ENCODE peak calls at places on chromosomes 3 and 15, in five cellular contexts. A is bronchial epithelial cell, Y is OCI-LY7, T is GM12864, D is epithelial cell of proximal tubule. Q is an unnamed sample.

GRCh38 chr3:189744235-189744634 is 113.0 kb downstream of the TP63 start:
- DNase-seq in A (no peak), Y (no peak), D (no peak), T (no peak), Q (no peak)

GRCh38 chr3:113293348-113293747 is 82.0 kb downstream of the BOC start:
- DNase-seq in A (no peak), Y (no peak), D (no peak), T (no peak), Q (no peak)

GRCh38 chr15:69749274-69749673 is 296.7 kb downstream of the RPLP1 start:
- DNase-seq in A (no peak), Y (no peak), D (no peak), T (no peak), Q (no peak)

GRCh38 chr3:39920271-39920670 is 110.9 kb downstream of the MYRIP start:
- DNase-seq in A (no peak), Y (no peak), T (no peak), D (no peak), Q (no peak)

GRCh38 chr15:68408971-68409370 is 23.0 kb downstream of the ITGA11 start:
- DNase-seq in A (no peak), T (no peak), Y (no peak), D (no peak), Q (no peak)

GRCh38 chr15:92687183-92687582 is 31.6 kb upstream of the FAM174B start:
- DNase-seq in T (no peak), D (peak), A (no peak), Y (no peak), Q (no peak)

GRCh38 chr15:33310481-33311311 is at the start of gene RYR3:
- DNase-seq in A (peak), D (no peak), Y (no peak), T (no peak), Q (no peak)

GRCh38 chr3:161957467-161957866 is 460.9 kb downstream of the OTOL1 start:
- DNase-seq in D (no peak), A (no peak), T (no peak), Y (no peak), Q (no peak)

GRCh38 chr3:125958511-125959316 is 10.3 kb upstream of the ROPN1B start:
- DNase-seq in Y (no peak), A (no peak), T (no peak), D (no peak), Q (no peak)

GRCh38 chr3:56811545-56812202 is 9.9 kb upstream of the ARHGEF3 start:
- DNase-seq in D (no peak), T (no peak), Y (no peak), A (peak), Q (no peak)
- TF ChIP-seq CTCF in D (no peak), T (no peak), Y (no peak), A (no peak), Q (no peak)

GRCh38 chr15:88274534-88275460 is 18.3 kb upstream of the NTRK3 start:
- DNase-seq in Y (peak), D (no peak), A (peak), T (peak), Q (peak)
- TF ChIP-seq CTCF in Y (peak), D (peak), A (peak), T (peak), Q (peak)

GRCh38 chr3:67593761-67594234 is 60.6 kb downstream of the SUCLG2 start:
- DNase-seq in D (no peak), Y (peak), A (peak), T (no peak), Q (no peak)
- TF ChIP-seq CTCF in D (peak), Y (peak), A (peak), T (peak), Q (no peak)

DNA sequence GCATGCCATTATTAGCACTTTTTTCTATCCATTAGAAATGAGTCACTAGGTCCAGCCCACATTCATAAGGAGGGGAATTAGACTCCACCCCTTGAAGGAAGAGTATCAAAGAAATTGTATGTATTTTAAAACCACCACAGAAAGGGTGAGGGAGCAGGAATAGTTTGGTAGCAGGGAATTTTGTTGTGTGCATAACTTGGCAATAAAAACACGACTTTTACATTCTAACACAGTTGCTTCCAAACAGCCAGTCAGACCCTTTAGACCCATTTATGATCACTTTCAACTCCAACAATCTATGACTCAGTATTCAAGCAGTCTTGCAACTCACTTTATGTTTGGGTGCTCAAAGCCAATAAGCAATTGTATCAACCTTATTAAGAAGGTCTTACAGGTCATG is 90.1 kb downstream of the MEX3B start:
- DNase-seq in T (no peak), A (no peak), D (no peak), Y (no peak), Q (no peak)
- TF ChIP-seq CTCF in T (no peak), A (no peak), D (no peak), Y (no peak), Q (no peak)

DNA sequence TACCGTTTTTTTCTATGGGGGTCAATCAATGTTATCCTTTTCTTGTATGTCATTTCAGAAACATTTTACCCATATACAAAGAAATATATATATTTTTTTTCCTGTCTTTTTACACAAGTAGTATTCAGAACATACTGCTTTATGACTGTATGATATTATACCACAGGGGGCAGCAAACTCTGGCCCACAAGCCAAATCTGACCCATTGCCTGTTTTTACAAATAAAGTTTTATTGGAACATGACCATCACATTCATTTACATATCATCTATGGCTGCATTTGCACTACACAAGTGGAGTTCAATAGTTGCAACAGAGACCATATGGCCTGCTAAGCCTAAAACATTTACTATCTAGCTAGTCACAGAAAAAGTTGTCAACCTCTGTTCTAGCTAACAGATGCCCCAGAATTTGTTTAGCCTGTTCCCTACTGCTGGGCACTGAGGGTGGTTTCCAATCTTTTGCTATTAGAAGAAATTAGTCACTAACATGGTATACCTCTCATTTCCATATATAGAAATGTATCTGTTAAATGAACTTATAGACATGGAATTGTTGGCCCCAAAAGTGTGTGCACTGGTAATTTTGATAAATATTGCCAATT is 57.7 kb downstream of the BFSP2 start:
- DNase-seq in T (no peak), A (peak), Y (peak), D (no peak), Q (no peak)
- TF ChIP-seq CTCF in T (peak), A (no peak), Y (peak), D (peak), Q (peak)

DNA sequence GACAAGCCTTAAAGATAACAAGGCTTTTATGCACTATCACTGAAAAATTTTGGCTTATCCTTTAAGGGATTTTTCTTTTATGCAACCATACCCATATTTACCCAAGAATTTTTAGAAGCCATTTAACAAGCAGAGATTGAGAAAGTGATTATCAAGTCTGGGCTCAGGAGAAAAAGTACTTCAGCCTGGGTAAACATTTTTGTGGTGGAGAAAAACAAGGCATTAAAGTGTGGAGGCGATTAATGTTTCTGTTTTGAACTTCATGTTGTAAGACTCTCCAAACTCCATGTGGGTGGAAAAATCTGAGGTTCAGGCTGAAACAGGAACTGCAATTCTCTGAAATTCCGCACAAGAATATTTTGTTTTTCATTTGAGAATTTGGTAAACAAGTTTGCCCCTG is 260.4 kb upstream of the KCNMB2 start:
- DNase-seq in A (no peak), T (no peak), Y (no peak), D (no peak), Q (no peak)
- TF ChIP-seq CTCF in A (no peak), T (no peak), Y (no peak), D (no peak), Q (no peak)

DNA sequence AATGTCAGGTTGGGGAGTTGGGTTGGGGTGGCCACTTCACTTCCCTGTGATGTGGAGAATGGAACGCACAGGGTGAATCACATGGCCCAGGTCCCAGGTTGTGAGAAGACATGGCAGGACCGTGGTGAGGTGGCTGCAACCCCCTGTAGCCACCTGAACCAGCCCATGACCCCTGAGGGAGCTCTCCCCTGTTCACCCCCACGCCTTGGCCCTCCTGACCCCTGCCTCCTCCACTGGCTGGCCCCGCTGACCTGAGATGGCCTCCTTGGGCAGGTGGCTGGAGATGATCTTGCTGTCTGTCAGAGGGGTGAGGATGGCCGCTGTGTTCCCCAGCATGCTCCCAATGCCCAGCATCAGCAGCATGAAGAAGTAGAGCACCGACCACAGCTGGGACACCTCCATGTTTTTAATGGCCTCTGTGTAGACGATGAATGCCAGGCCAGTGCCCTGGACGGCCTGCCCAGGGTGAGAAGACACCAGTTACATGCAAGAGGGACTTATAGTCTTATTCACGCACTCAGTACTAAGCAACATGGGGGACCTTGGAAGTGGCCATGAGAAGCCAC is 31.0 kb downstream of the SLC6A20 start:
- DNase-seq in A (no peak), Y (no peak), D (no peak), T (no peak), Q (no peak)
- TF ChIP-seq CTCF in A (no peak), Y (no peak), D (no peak), T (no peak), Q (no peak)

GRCh38 chr15:73153024-73153423 is 100.8 kb downstream of the NEO1 start:
- DNase-seq in D (no peak), Y (no peak), T (no peak), A (no peak), Q (no peak)

GRCh38 chr15:73150831-73151230 is 98.6 kb downstream of the NEO1 start:
- DNase-seq in A (peak), T (no peak), Y (no peak), D (no peak), Q (no peak)

GRCh38 chr15:73153447-73153846 is 101.2 kb downstream of the NEO1 start:
- DNase-seq in D (no peak), Y (no peak), A (no peak), T (no peak), Q (no peak)

DNA sequence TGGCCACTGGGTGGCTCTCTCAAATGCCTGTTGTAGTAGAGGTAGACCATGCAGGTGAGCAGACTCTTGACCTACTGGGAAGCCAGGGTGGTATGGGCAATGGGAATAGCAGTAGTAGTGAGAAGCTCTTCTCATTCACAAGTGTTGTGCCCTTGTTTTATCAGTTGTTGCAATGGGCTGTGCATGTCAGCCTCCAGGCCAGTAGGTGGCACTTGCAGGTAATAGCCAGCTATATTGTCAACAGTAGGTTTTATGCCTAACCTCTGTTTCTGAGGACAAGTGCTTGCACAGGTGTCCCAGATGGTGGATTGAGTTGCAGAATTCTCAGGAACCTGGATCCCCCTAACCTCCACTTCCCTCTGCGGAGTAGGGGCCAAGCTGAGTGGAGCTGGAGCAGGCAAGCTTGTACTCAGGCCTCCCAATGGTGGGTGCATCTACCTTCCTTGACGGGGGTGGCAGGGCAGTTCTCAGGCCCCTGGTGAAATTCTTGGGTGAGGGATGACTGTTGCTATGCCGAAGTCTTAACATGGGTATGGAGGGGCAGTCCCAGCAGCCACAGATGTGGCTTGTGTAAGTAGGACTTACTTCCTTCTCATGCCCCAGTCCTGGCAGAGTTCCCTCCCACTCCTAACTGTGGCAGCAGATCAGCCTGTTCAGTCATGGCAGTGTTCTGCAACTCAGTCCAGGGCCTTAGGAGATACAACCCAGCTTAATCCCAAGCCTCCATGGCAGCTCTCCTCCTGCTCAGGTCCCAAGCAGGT is 104.3 kb downstream of the NEO1 start:
- DNase-seq in T (no peak), D (no peak), A (no peak), Y (no peak), Q (no peak)
- TF ChIP-seq CTCF in T (peak), D (no peak), A (no peak), Y (peak), Q (no peak)

DNA sequence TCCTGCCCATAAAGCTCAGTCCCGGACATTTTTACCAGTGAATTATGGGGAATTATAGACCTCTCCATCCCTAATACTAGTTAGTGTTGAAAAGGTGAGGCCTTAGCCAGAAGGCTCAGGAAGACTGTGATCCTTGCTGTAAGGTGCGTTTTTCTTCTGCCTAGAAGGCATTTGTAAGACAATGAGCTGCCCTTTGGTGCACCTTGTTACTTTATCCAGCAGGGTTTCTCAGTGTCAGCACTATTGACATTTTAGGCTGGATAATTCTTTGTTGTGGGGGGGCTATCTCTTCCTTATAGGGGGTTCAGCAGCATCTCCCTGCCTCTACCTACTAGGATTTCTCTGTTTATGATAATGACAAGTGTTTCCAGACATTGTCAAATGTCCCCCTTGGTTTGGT is 108.1 kb upstream of the ABHD17C start:
- DNase-seq in T (no peak), D (no peak), A (no peak), Y (no peak), Q (no peak)
- TF ChIP-seq CTCF in T (no peak), D (no peak), A (no peak), Y (no peak), Q (no peak)

DNA sequence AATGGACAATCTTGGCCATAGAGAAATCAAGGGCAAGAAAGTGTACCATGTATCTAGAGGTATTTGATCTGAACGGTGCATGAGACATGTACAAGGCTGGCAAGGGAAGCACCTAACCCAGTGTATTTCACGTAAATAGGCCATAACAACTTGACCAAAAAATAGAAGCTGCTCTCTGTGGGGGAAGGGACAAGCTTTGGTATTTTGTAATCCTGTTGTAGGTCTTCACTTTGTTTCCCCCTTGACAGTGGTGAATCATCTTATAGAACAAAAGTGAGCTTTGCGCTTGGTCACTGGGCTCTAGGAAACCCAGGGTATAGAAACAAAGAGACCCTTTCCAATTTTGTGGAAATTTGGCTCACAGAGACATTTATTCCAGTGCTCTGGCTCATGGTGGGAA is 21.0 kb downstream of the LARS2 start:
- DNase-seq in A (no peak), Y (no peak), D (no peak), T (no peak), Q (no peak)
- TF ChIP-seq CTCF in A (no peak), Y (no peak), D (no peak), T (no peak), Q (no peak)